ENCODE peak calls at places on chromosomes 3 and 15, in seven cellular contexts. One of them, this sample, is unnamed.

GRCh38 chr3:248841-249520 is 52.4 kb downstream of the CHL1 start:
- DNase-seq in breast epithelium: no peak
- DNase-seq in upper lobe of left lung: no peak
- DNase-seq in spleen: no peak
- DNase-seq in SK-N-SH: no peak
- DNase-seq in HL-60: no peak
- DNase-seq in K562: no peak
- DNase-seq in this sample: no peak

GRCh38 chr3:197026481-197026866 is 3.1 kb downstream of the MELTF start:
- DNase-seq in breast epithelium: no peak
- DNase-seq in upper lobe of left lung: no peak
- DNase-seq in spleen: no peak
- DNase-seq in SK-N-SH: no peak
- DNase-seq in HL-60: no peak
- DNase-seq in K562: no peak
- DNase-seq in this sample: no peak

GRCh38 chr3:60114191-60114590 is 1064.4 kb upstream of the CFAP20DC start:
- DNase-seq in breast epithelium: no peak
- DNase-seq in upper lobe of left lung: no peak
- DNase-seq in spleen: no peak
- DNase-seq in SK-N-SH: no peak
- DNase-seq in HL-60: no peak
- DNase-seq in K562: no peak
- DNase-seq in this sample: no peak

GRCh38 chr3:140994316-140994715 is 52.7 kb downstream of the SLC25A36 start:
- DNase-seq in breast epithelium: no peak
- DNase-seq in upper lobe of left lung: no peak
- DNase-seq in spleen: no peak
- DNase-seq in SK-N-SH: no peak
- DNase-seq in HL-60: no peak
- DNase-seq in K562: no peak
- DNase-seq in this sample: no peak

GRCh38 chr15:84992157-84992940 is 10.7 kb downstream of the PDE8A start:
- DNase-seq in breast epithelium: no peak
- DNase-seq in upper lobe of left lung: no peak
- DNase-seq in spleen: no peak
- DNase-seq in SK-N-SH: no peak
- DNase-seq in HL-60: no peak
- DNase-seq in K562: peak; percentile 53
- DNase-seq in this sample: peak; percentile 84

GRCh38 chr15:41603941-41604660 is 45.1 kb downstream of the TYRO3 start:
- DNase-seq in breast epithelium: peak; percentile 60
- DNase-seq in upper lobe of left lung: peak; percentile 60
- DNase-seq in spleen: peak; percentile 82
- DNase-seq in SK-N-SH: peak; percentile 84
- DNase-seq in HL-60: peak; percentile 65
- DNase-seq in K562: peak; percentile 64
- DNase-seq in this sample: peak; percentile 68

GRCh38 chr3:167691366-167691765 is 37.6 kb upstream of the WDR49 start:
- DNase-seq in breast epithelium: no peak
- DNase-seq in upper lobe of left lung: no peak
- DNase-seq in spleen: no peak
- DNase-seq in SK-N-SH: no peak
- DNase-seq in HL-60: peak; percentile 53
- DNase-seq in K562: no peak
- DNase-seq in this sample: no peak

GRCh38 chr3:160986060-160986459 is 119.1 kb downstream of the B3GALNT1 start:
- DNase-seq in breast epithelium: no peak
- DNase-seq in upper lobe of left lung: peak; percentile 28
- DNase-seq in spleen: no peak
- DNase-seq in SK-N-SH: no peak
- DNase-seq in HL-60: peak; percentile 5
- DNase-seq in K562: no peak
- DNase-seq in this sample: no peak

GRCh38 chr3:13016083-13016725 is 57.0 kb downstream of the IQSEC1 start:
- DNase-seq in breast epithelium: peak; percentile 50
- DNase-seq in upper lobe of left lung: peak; percentile 78
- DNase-seq in spleen: peak; percentile 93
- DNase-seq in SK-N-SH: no peak
- DNase-seq in HL-60: peak; percentile 55
- DNase-seq in K562: no peak
- DNase-seq in this sample: no peak

GRCh38 chr15:85504739-85505676 is 124.6 kb downstream of the AKAP13 start:
- DNase-seq in breast epithelium: no peak
- DNase-seq in upper lobe of left lung: peak; percentile 48
- DNase-seq in spleen: no peak
- DNase-seq in SK-N-SH: peak; percentile 24
- DNase-seq in HL-60: peak; percentile 48
- DNase-seq in K562: peak; percentile 56
- DNase-seq in this sample: no peak

GRCh38 chr3:196400331-196400730 is 31.9 kb downstream of the UBXN7 start:
- DNase-seq in breast epithelium: no peak
- DNase-seq in upper lobe of left lung: no peak
- DNase-seq in spleen: no peak
- DNase-seq in SK-N-SH: no peak
- DNase-seq in HL-60: no peak
- DNase-seq in K562: no peak
- DNase-seq in this sample: no peak

GRCh38 chr3:46012246-46012645 is 15.0 kb downstream of the XCR1 start:
- DNase-seq in breast epithelium: no peak
- DNase-seq in upper lobe of left lung: no peak
- DNase-seq in spleen: no peak
- DNase-seq in SK-N-SH: no peak
- DNase-seq in HL-60: no peak
- DNase-seq in K562: no peak
- DNase-seq in this sample: no peak

GRCh38 chr3:130692455-130692854 is 54.2 kb downstream of the PIK3R4 start:
- DNase-seq in breast epithelium: no peak
- DNase-seq in upper lobe of left lung: no peak
- DNase-seq in spleen: no peak
- DNase-seq in SK-N-SH: no peak
- DNase-seq in HL-60: no peak
- DNase-seq in K562: no peak
- DNase-seq in this sample: no peak

GRCh38 chr3:183265713-183266417 is 12.8 kb downstream of the B3GNT5 start:
- DNase-seq in breast epithelium: no peak
- DNase-seq in upper lobe of left lung: no peak
- DNase-seq in spleen: no peak
- DNase-seq in SK-N-SH: no peak
- DNase-seq in HL-60: no peak
- DNase-seq in K562: no peak
- DNase-seq in this sample: peak; percentile 97
- TF ChIP-seq POLR2AphosphoS5 in breast epithelium: no peak
- TF ChIP-seq POLR2AphosphoS5 in upper lobe of left lung: no peak
- TF ChIP-seq POLR2AphosphoS5 in spleen: no peak
- TF ChIP-seq POLR2AphosphoS5 in SK-N-SH: no peak
- TF ChIP-seq POLR2AphosphoS5 in HL-60: no peak
- TF ChIP-seq POLR2AphosphoS5 in K562: no peak
- TF ChIP-seq POLR2AphosphoS5 in this sample: no peak

GRCh38 chr15:64748251-64748650 is 27.1 kb downstream of the RBPMS2 start:
- DNase-seq in breast epithelium: no peak
- DNase-seq in upper lobe of left lung: no peak
- DNase-seq in spleen: no peak
- DNase-seq in SK-N-SH: no peak
- DNase-seq in HL-60: no peak
- DNase-seq in K562: no peak
- DNase-seq in this sample: no peak

GRCh38 chr15:64749999-64750657 is 25.3 kb downstream of the RBPMS2 start:
- DNase-seq in breast epithelium: no peak
- DNase-seq in upper lobe of left lung: no peak
- DNase-seq in spleen: no peak
- DNase-seq in SK-N-SH: peak; percentile 70
- DNase-seq in HL-60: no peak
- DNase-seq in K562: peak; percentile 52
- DNase-seq in this sample: no peak

GRCh38 chr15:64749167-64749566 is 26.2 kb downstream of the RBPMS2 start:
- DNase-seq in breast epithelium: no peak
- DNase-seq in upper lobe of left lung: no peak
- DNase-seq in spleen: no peak
- DNase-seq in SK-N-SH: no peak
- DNase-seq in HL-60: no peak
- DNase-seq in K562: no peak
- DNase-seq in this sample: no peak

GRCh38 chr15:64753419-64754185 is 21.8 kb downstream of the RBPMS2 start:
- DNase-seq in breast epithelium: no peak
- DNase-seq in upper lobe of left lung: no peak
- DNase-seq in spleen: no peak
- DNase-seq in SK-N-SH: no peak
- DNase-seq in HL-60: no peak
- DNase-seq in K562: no peak
- DNase-seq in this sample: no peak

DNA sequence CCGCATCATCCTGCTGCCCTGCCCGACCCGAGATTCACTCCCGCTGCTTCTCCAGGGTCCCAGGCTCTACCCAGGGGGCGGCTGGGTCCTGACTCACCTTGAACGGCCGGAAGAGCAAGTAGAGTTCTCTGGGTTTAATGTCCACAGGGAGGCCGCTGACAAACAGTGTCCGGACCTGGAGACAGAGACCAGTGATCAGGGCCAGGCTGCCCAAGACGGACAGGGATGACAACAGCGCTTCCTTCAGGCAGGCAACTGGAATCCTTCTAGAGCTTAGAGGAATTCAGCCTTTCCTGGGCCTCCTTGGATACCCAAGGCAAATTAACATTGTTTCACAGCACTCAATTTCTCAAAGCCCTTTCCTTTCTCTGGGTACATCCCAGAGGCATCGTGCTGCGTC is 23.9 kb downstream of the RBPMS2 start:
- DNase-seq in breast epithelium: no peak
- DNase-seq in upper lobe of left lung: no peak
- DNase-seq in spleen: no peak
- DNase-seq in SK-N-SH: no peak
- DNase-seq in HL-60: no peak
- DNase-seq in K562: peak; percentile 32
- DNase-seq in this sample: no peak
- TF ChIP-seq POLR2AphosphoS5 in breast epithelium: no peak
- TF ChIP-seq POLR2AphosphoS5 in upper lobe of left lung: no peak
- TF ChIP-seq POLR2AphosphoS5 in spleen: no peak
- TF ChIP-seq POLR2AphosphoS5 in SK-N-SH: no peak
- TF ChIP-seq POLR2AphosphoS5 in HL-60: no peak
- TF ChIP-seq POLR2AphosphoS5 in K562: no peak
- TF ChIP-seq POLR2AphosphoS5 in this sample: no peak

DNA sequence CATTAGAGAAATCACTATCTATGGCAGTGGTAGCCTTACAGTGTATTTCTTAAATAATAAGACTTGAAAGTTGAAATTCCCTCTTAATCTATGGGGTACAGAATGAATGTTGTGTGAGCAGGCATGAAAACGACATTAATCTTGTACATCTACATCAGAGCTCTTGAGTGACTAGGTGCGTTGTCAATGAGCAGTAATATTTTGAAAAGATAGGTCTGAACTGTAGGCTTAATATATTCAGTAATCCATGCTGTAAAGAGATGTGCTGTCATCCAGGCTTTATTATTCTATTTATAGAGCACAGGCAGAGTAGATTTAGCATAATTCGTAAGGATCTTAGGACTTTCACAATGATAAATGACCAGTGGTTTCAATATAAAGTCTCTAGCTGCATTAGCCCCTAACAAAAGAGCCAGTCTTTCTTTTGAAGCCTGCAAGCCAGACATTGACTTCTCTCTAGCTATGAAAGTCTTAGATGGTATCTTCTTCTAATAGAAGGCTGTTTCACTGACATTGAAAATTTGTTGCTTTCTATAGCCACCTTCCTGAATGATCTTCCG is 43.0 kb downstream of the NLGN1 start:
- DNase-seq in breast epithelium: no peak
- DNase-seq in upper lobe of left lung: no peak
- DNase-seq in spleen: no peak
- DNase-seq in SK-N-SH: no peak
- DNase-seq in HL-60: no peak
- DNase-seq in K562: no peak
- DNase-seq in this sample: no peak
- TF ChIP-seq POLR2AphosphoS5 in breast epithelium: no peak
- TF ChIP-seq POLR2AphosphoS5 in upper lobe of left lung: no peak
- TF ChIP-seq POLR2AphosphoS5 in spleen: no peak
- TF ChIP-seq POLR2AphosphoS5 in SK-N-SH: no peak
- TF ChIP-seq POLR2AphosphoS5 in HL-60: no peak
- TF ChIP-seq POLR2AphosphoS5 in K562: no peak
- TF ChIP-seq POLR2AphosphoS5 in this sample: no peak

DNA sequence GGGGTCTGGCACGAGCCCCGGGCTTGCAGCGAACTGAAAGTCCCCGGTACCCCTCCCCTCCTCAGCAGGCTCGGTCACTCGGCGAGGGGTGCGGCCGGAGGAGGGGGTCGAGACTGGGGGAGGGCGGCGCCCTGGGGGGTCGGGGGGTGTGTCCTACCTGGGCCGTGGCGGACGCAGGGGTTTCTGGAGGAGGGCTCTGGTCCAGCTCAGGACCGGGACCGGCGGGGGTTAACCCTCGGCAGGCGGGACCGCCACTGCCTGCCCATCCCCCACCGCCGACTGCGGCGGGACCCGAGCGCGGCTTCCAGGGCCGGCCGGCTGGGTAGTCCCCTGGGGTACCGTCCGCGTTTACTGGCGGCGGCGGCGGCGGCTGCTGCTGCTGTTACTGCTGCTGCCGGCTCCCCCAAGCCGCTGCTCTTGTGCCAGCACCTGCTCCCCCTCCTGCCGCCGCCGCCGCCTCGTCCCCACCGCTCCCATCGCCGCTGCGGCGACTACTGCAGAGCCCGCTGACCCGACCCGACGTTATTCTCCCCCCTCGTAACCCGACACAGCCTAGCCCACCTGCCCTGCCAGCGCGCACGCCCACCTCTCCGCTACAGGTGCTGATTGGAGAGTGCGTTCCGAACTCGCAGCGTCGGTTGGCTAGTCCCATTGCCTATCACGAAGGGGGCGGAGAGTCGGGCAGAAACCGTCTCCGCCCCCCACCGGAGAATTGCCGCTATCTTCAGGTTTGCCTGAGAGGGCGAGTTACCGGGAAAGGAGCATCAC is at the start of gene TTBK2:
- DNase-seq in breast epithelium: peak; percentile 97
- DNase-seq in upper lobe of left lung: peak; percentile 97
- DNase-seq in spleen: peak; percentile 98
- DNase-seq in SK-N-SH: peak; percentile 95
- DNase-seq in HL-60: peak; percentile 99
- DNase-seq in K562: peak; percentile 99
- DNase-seq in this sample: peak; percentile 95
- TF ChIP-seq POLR2AphosphoS5 in breast epithelium: peak; percentile 16
- TF ChIP-seq POLR2AphosphoS5 in upper lobe of left lung: peak; percentile 47
- TF ChIP-seq POLR2AphosphoS5 in spleen: peak; percentile 93
- TF ChIP-seq POLR2AphosphoS5 in SK-N-SH: peak; percentile 70
- TF ChIP-seq POLR2AphosphoS5 in HL-60: no peak
- TF ChIP-seq POLR2AphosphoS5 in K562: peak; percentile 50
- TF ChIP-seq POLR2AphosphoS5 in this sample: no peak

GRCh38 chr3:129606522-129607390 is at the start of gene PLXND1:
- DNase-seq in breast epithelium: no peak
- DNase-seq in upper lobe of left lung: peak; percentile 70
- DNase-seq in spleen: peak; percentile 91
- DNase-seq in SK-N-SH: peak; percentile 94
- DNase-seq in HL-60: peak; percentile 38
- DNase-seq in K562: peak; percentile 73
- DNase-seq in this sample: no peak
- TF ChIP-seq POLR2AphosphoS5 in breast epithelium: peak; percentile 65
- TF ChIP-seq POLR2AphosphoS5 in upper lobe of left lung: peak; percentile 57
- TF ChIP-seq POLR2AphosphoS5 in spleen: peak; percentile 85
- TF ChIP-seq POLR2AphosphoS5 in SK-N-SH: no peak
- TF ChIP-seq POLR2AphosphoS5 in HL-60: no peak
- TF ChIP-seq POLR2AphosphoS5 in K562: no peak
- TF ChIP-seq POLR2AphosphoS5 in this sample: peak; percentile 61

This sample was measured in Panc1.